ENCODE peak calls at places on chromosomes 12 and 14, in four cellular contexts. T, X, B and N are unnamed samples.

GRCh38 chr14:35352274-35353233 is 52.0 kb downstream of the NFKBIA start:
- DNase-seq in T (peak; percentile 44), X (no peak), B (no peak), N (no peak)

GRCh38 chr12:17992002-17992656 is 97.9 kb downstream of the RERGL start:
- DNase-seq in T (no peak), X (no peak), B (peak; percentile 47), N (peak; percentile 81)

GRCh38 chr12:91133871-91134270 is 22.6 kb upstream of the LUM start:
- DNase-seq in T (no peak), X (no peak), B (peak; percentile 57), N (peak; percentile 60)

GRCh38 chr12:96241484-96242256 is 47.5 kb downstream of the ELK3 start:
- DNase-seq in T (no peak), X (no peak), B (peak; percentile 71), N (no peak)

GRCh38 chr14:92039073-92039719 is 663 bp downstream of the TRIP11 start:
- DNase-seq in T (peak; percentile 61), X (no peak), B (peak; percentile 81), N (no peak)

GRCh38 chr12:5713599-5714001 is 231.5 kb downstream of the ANO2 start:
- DNase-seq in T (no peak), X (no peak), B (no peak), N (no peak)

GRCh38 chr14:103398427-103399195 is 13.4 kb downstream of the MARK3 start:
- DNase-seq in T (no peak), X (no peak), B (peak; percentile 61), N (peak; percentile 72)

GRCh38 chr12:49105504-49106120 is 5.0 kb downstream of the LMBR1L start:
- DNase-seq in T (no peak), X (no peak), B (peak; percentile 55), N (no peak)

GRCh38 chr12:82682851-82683261 is 3.9 kb upstream of the TMTC2 start:
- DNase-seq in T (no peak), X (no peak), B (no peak), N (peak; percentile 33)

GRCh38 chr12:54129028-54129903 is 59.5 kb downstream of the SMUG1 start:
- DNase-seq in T (peak; percentile 47), X (no peak), B (no peak), N (no peak)

GRCh38 chr12:91952916-91953315 is 192.7 kb downstream of the BTG1 start:
- DNase-seq in T (no peak), X (no peak), B (no peak), N (no peak)

GRCh38 chr12:63151898-63152700 is 1.1 kb upstream of the AVPR1A start:
- DNase-seq in T (peak; percentile 25), X (no peak), B (peak; percentile 38), N (peak; percentile 82)

GRCh38 chr14:69519701-69520100 is 35.2 kb downstream of the PLEKHD1 start:
- DNase-seq in T (no peak), X (no peak), B (no peak), N (no peak)

GRCh38 chr14:25431211-25432076 is 381.5 kb upstream of the STXBP6 start:
- DNase-seq in T (no peak), X (no peak), B (no peak), N (no peak)

GRCh38 chr12:98227162-98227561 is 288.2 kb upstream of the TMPO start:
- DNase-seq in T (no peak), X (no peak), B (peak; percentile 24), N (no peak)

GRCh38 chr12:94092516-94093241 is 55.7 kb upstream of the PLXNC1 start:
- DNase-seq in T (no peak), X (peak; percentile 66), B (peak; percentile 96), N (peak; percentile 67)

GRCh38 chr12:90627180-90627896 is 327.6 kb downstream of the CCER1 start:
- DNase-seq in T (no peak), X (no peak), B (no peak), N (no peak)

GRCh38 chr12:92987846-92988621 is 58.9 kb upstream of the EEA1 start:
- DNase-seq in T (no peak), X (no peak), B (no peak), N (no peak)

GRCh38 chr14:84961637-84962036 is 568.3 kb upstream of the FLRT2 start:
- DNase-seq in T (no peak), X (no peak), B (no peak), N (no peak)

GRCh38 chr12:54561164-54561563 is 11.8 kb downstream of the PDE1B start:
- DNase-seq in T (no peak), X (no peak), B (peak; percentile 8), N (peak; percentile 4)

GRCh38 chr12:56029166-56029519 is 8.3 kb downstream of the IKZF4 start:
- DNase-seq in T (no peak), X (no peak), B (peak; percentile 75), N (peak; percentile 37)

GRCh38 chr12:51339750-51340149 is 6.7 kb downstream of the CELA1 start:
- DNase-seq in T (no peak), X (no peak), B (no peak), N (no peak)

GRCh38 chr12:19431407-19432308 is 7.6 kb upstream of the AEBP2 start:
- DNase-seq in T (no peak), X (no peak), B (peak; percentile 54), N (peak; percentile 72)

GRCh38 chr12:57844725-57845477 is 1.6 kb downstream of the CTDSP2 start:
- DNase-seq in T (peak; percentile 87), X (peak; percentile 73), B (peak; percentile 95), N (peak; percentile 89)

GRCh38 chr14:49940805-49941421 is 48.0 kb downstream of the ARF6 start:
- DNase-seq in T (no peak), X (no peak), B (peak; percentile 66), N (peak; percentile 68)

GRCh38 chr12:42213023-42213422 is 25.0 kb downstream of the YAF2 start:
- DNase-seq in T (no peak), X (no peak), B (no peak), N (no peak)

GRCh38 chr12:7981446-7981845 is 45.5 kb upstream of the SLC2A3 start:
- DNase-seq in T (no peak), X (no peak), B (no peak), N (no peak)

GRCh38 chr12:27398466-27398865 is 48.1 kb upstream of the SMCO2 start:
- DNase-seq in T (no peak), X (no peak), B (no peak), N (no peak)

GRCh38 chr12:42325776-42326465 is at the start of the genes PPHLN1 and ZCRB1:
- DNase-seq in T (peak; percentile 93), X (peak; percentile 72), B (peak; percentile 84), N (peak; percentile 93)

GRCh38 chr14:23692416-23692815 is 56.3 kb downstream of the DHRS2 start:
- DNase-seq in T (no peak), X (no peak), B (no peak), N (no peak)

GRCh38 chr12:75603475-75603874 is 92.1 kb upstream of the KRR1 start:
- DNase-seq in T (no peak), X (no peak), B (peak; percentile 40), N (no peak)

GRCh38 chr14:37253905-37254304 is 56.2 kb downstream of the MIPOL1 start:
- DNase-seq in T (no peak), X (no peak), B (peak; percentile 72), N (peak; percentile 53)

GRCh38 chr14:37252434-37252833 is 54.7 kb downstream of the MIPOL1 start:
- DNase-seq in T (no peak), X (no peak), B (no peak), N (no peak)

GRCh38 chr14:37251778-37252177 is 54.0 kb downstream of the MIPOL1 start:
- DNase-seq in T (no peak), X (no peak), B (no peak), N (no peak)

GRCh38 chr14:37257651-37258050 is 59.9 kb downstream of the MIPOL1 start:
- DNase-seq in T (no peak), X (no peak), B (no peak), N (no peak)

DNA sequence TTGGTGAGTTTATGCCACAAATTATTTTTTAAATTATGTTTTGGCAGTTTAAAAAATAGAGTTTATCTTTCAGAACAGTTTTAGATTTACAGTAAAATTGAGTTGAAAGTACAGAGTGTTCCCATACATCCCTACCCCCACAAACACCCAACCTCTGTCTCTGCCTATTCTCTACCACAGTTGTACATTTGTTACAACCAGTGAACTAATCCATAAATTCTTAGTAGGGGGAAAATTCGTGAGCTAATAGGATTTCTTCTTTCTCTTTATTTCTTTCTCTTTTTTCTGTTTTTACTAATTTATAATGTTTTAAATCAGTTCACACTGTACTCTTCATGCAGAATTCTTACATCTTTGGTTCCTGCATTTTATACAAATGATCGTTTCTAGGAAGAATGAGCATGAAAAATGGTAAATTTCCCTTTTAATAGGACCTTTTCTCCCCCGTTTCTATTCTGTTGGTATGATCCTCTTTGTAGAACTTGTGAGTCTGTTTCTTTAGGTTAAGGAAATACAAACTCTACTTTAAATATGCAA is 56.7 kb downstream of the MIPOL1 start:
- DNase-seq in T (no peak), X (no peak), B (no peak), N (no peak)
- H3K4me3 ChIP-seq in T (no peak overlapping the region), X (no peak overlapping the region), B (no peak overlapping the region), N (no peak overlapping the region)

GRCh38 chr12:21657336-21658077 is at the start of gene LDHB:
- DNase-seq in T (peak; percentile 94), X (peak; percentile 91), B (peak; percentile 98), N (peak; percentile 99)
- H3K4me3 ChIP-seq in T (peak within 1 kb of the TSS; percentile 67), X (peak within 1 kb of the TSS; percentile 89), B (peak within 1 kb of the TSS; percentile 91), N (peak within 1 kb of the TSS; percentile 96)

DNA sequence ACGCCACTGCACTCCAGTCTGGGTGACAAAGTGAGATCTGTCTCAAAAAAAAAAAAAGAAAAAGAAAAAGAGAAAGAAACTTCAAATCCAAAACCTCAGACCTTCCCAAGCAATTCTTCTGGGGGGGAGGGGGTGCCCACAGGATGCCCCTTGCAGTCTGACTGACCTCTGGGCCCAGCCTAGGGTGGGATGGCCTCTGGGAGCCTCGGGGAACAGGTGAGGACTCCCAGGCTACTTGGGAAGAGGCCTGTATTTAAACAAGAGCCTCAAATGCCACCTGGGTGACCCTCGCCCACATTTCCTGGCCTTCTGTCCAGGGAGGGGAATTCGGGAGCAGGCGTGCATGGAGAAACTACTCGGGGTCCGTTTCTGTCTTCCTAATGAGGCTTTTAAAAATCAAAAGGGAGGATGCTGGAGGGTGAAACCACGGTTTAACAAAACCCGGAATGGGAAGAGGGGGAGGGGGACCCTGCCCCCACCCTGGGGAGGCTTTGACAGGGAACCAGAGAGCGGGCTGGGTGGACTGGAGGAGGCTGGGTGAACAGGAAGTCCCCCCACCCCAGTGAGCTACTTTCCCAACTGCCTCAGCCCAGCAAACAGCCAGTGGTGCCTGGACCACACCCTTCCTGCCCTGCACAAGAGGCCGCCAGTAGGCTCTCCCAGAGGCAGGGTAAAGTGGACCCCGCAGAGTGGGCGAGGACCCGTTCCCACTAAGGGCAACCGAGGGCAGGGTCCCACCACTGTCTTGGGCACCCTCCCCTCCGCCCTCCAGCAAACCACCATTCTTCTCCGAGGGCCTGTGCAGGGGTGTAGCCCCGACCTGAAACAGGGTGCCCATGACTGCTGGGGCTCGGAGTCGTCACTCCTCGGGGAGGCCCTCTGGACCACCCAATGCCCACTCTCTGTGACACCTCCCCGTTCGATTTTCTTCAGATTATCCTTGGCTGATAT is 1.5 kb upstream of the FBRSL1 start:
- DNase-seq in T (peak; percentile 63), X (peak; percentile 33), B (no peak), N (no peak)
- H3K4me3 ChIP-seq in T (peak overlapping the region; percentile 71), X (peak overlapping the region; percentile 86), B (no peak overlapping the region), N (no peak overlapping the region)

DNA sequence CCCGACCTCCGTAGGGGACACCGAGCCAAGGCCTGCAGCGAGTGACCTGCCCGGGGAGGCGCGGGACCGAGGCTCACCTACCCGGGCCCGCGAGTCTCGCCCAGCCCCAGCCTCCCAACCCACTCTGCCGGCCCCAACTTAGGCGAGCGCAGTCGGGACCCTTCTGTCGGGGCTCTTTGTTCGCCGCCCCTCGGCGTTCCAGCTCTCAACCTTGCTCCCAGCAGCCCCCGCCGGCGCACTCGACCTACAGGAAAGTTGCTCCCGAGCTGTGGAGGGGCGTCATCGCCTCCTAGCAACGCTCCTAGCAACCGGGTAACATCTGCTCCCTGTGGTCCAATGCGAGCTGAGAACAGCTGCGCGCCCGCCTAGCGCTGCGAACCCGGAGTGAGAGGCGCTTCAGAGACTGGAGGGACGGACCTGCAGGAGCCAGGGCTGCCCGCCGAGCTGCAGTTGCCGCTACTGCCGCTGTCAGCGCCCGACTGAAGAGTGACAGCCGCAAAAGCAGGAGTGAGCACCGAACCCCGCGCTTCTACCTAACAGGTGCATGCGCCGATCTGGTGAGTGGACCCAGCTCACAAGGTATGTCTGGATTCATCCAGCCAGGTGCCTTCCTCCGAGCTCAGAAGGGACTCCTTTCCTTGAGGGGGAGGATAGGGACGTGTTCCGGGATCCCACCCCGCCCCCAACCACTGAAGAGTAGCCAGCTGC is 354.9 kb downstream of the SNAPC1 start:
- DNase-seq in T (peak; percentile 90), X (no peak), B (peak; percentile 33), N (peak; percentile 75)
- H3K4me3 ChIP-seq in T (no peak overlapping the region), X (peak overlapping the region; percentile 28), B (no peak overlapping the region), N (peak overlapping the region; percentile 70)